ENCODE peak calls at places on chromosome 6, in six cellular contexts. L is NCI-H2081, J is Ammon's horn, H is A172, S is left ventricle myocardium superior, W is ELR. C is an unnamed sample.

GRCh38 chr6:110529907-110530306 is 53.5 kb upstream of the SLC22A16 start:
- DNase-seq in L (no peak), J (no peak), H (peak; percentile 44), S (no peak), W (peak; percentile 67), C (no peak)

GRCh38 chr6:168104636-168105035 is 25.6 kb upstream of the FRMD1 start:
- DNase-seq in L (no peak), J (no peak), H (no peak), S (no peak), W (no peak), C (no peak)

GRCh38 chr6:14035448-14035847 is 82.1 kb upstream of the CD83 start:
- DNase-seq in L (no peak), J (no peak), H (peak; percentile 90), S (peak; percentile 31), W (peak; percentile 91), C (no peak)

GRCh38 chr6:1607236-1607556 is 2.5 kb upstream of the FOXC1 start:
- DNase-seq in L (no peak), J (no peak), H (no peak), S (no peak), W (no peak), C (no peak)

GRCh38 chr6:133208183-133208755 is 32.9 kb upstream of the EYA4 start:
- DNase-seq in L (no peak), J (no peak), H (no peak), S (no peak), W (peak; percentile 10), C (no peak)

GRCh38 chr6:165229216-165229615 is 80.2 kb downstream of the C6orf118 start:
- DNase-seq in L (no peak), J (no peak), H (no peak), S (no peak), W (no peak), C (no peak)

GRCh38 chr6:81820979-81821378 is 68.5 kb upstream of the TENT5A start:
- DNase-seq in L (no peak), J (no peak), H (no peak), S (no peak), W (no peak), C (no peak)

GRCh38 chr6:56259682-56260081 is 12.3 kb upstream of the COL21A1 start:
- DNase-seq in L (peak; percentile 31), J (no peak), H (no peak), S (no peak), W (peak; percentile 34), C (no peak)

GRCh38 chr6:17417817-17418216 is 24.4 kb downstream of the CAP2 start:
- DNase-seq in L (no peak), J (no peak), H (peak; percentile 85), S (no peak), W (peak; percentile 95), C (peak; percentile 35)